ENCODE peak calls at places on chromosome 5, in nine cellular contexts. V is GM23248, Z is lower lobe of right lung, T is NT2/D1, S is foreskin fibroblast, E is mucosa of descending colon, D is PC-9, R is tibial nerve, G is endodermal cell. C is an unnamed sample.

GRCh38 chr5:56158331-56158960 is 74.7 kb downstream of the ANKRD55 start:
- DNase-seq in V (no peak), Z (no peak), T (no peak), S (no peak), E (no peak), D (no peak), R (no peak), G (no peak), C (no peak)

GRCh38 chr5:116719087-116719486 is 144.5 kb upstream of the SEMA6A start:
- DNase-seq in V (no peak), Z (no peak), T (no peak), S (no peak), E (no peak), D (no peak), R (no peak), G (no peak), C (no peak)

GRCh38 chr5:121805931-121806330 is 45.8 kb upstream of the FTMT start:
- DNase-seq in V (peak), Z (no peak), T (no peak), S (peak), E (no peak), D (no peak), R (no peak), G (no peak), C (no peak)

GRCh38 chr5:126497506-126497905 is 74.3 kb downstream of the GRAMD2B start:
- DNase-seq in V (no peak), Z (no peak), T (no peak), S (no peak), E (no peak), D (no peak), R (no peak), G (no peak), C (no peak)

GRCh38 chr5:73464016-73464745 is 15.6 kb upstream of the FOXD1 start:
- DNase-seq in V (peak), Z (no peak), T (no peak), S (peak), E (peak), D (no peak), R (peak), G (no peak), C (no peak)

GRCh38 chr5:57298985-57299491 is 125.2 kb downstream of the GPBP1 start:
- DNase-seq in V (peak), Z (no peak), T (peak), S (peak), E (peak), D (peak), R (peak), G (peak), C (peak)

GRCh38 chr5:68456756-68457217 is 241.2 kb downstream of the PIK3R1 start:
- DNase-seq in V (peak), Z (no peak), T (no peak), S (peak), E (peak), D (peak), R (no peak), G (no peak), C (no peak)

GRCh38 chr5:173829826-173830225 is 58.3 kb upstream of the CPEB4 start:
- DNase-seq in V (peak), Z (no peak), T (no peak), S (peak), E (no peak), D (peak), R (no peak), G (no peak), C (no peak)

GRCh38 chr5:148729182-148729581 is 74.9 kb upstream of the HTR4 start:
- DNase-seq in V (peak), Z (no peak), T (no peak), S (peak), E (no peak), D (no peak), R (no peak), G (peak), C (no peak)

GRCh38 chr5:39599721-39600431 is 175.1 kb upstream of the DAB2 start:
- DNase-seq in V (peak), Z (no peak), T (no peak), S (peak), E (peak), D (no peak), R (no peak), G (no peak), C (no peak)

GRCh38 chr5:64690417-64691151 is at the start of gene SHISAL2B:
- DNase-seq in V (peak), Z (peak), T (no peak), S (peak), E (no peak), D (no peak), R (no peak), G (peak), C (no peak)

GRCh38 chr5:148563021-148563420 is 91.3 kb downstream of the HTR4 start:
- DNase-seq in V (no peak), Z (no peak), T (no peak), S (no peak), E (no peak), D (no peak), R (no peak), G (no peak), C (no peak)

GRCh38 chr5:33726422-33727165 is 165.2 kb downstream of the ADAMTS12 start:
- DNase-seq in V (peak), Z (no peak), T (no peak), S (peak), E (no peak), D (no peak), R (no peak), G (no peak), C (no peak)

GRCh38 chr5:142109356-142110045 is 922 bp downstream of the NDFIP1 start:
- DNase-seq in V (peak), Z (no peak), T (no peak), S (peak), E (peak), D (no peak), R (peak), G (no peak), C (no peak)

GRCh38 chr5:76657683-76658311 is 34.6 kb upstream of the F2RL2 start:
- DNase-seq in V (no peak), Z (no peak), T (no peak), S (no peak), E (no peak), D (no peak), R (no peak), G (no peak), C (no peak)

GRCh38 chr5:173310861-173311515 is 17.2 kb downstream of the STC2 start:
- DNase-seq in V (peak), Z (no peak), T (no peak), S (peak), E (no peak), D (no peak), R (no peak), G (no peak), C (no peak)

GRCh38 chr5:32814620-32815019 is 103.5 kb downstream of the NPR3 start:
- DNase-seq in V (peak), Z (no peak), T (no peak), S (peak), E (no peak), D (no peak), R (no peak), G (no peak), C (peak)

GRCh38 chr5:170451764-170452365 is 52.0 kb upstream of the KCNIP1 start:
- DNase-seq in V (peak), Z (no peak), T (no peak), S (peak), E (no peak), D (no peak), R (no peak), G (no peak), C (peak)

GRCh38 chr5:149320791-149321330 is 24.4 kb upstream of the GRPEL2 start:
- DNase-seq in V (peak), Z (peak), T (peak), S (peak), E (peak), D (peak), R (peak), G (peak), C (peak)

GRCh38 chr5:154606675-154607321 is 128.8 kb upstream of the HAND1 start:
- DNase-seq in V (no peak), Z (no peak), T (no peak), S (no peak), E (no peak), D (no peak), R (no peak), G (no peak), C (no peak)

GRCh38 chr5:136016945-136017530 is 11.8 kb upstream of the TGFBI start:
- DNase-seq in V (peak), Z (no peak), T (no peak), S (peak), E (no peak), D (peak), R (no peak), G (peak), C (peak)

GRCh38 chr5:150544606-150545219 is 36.8 kb downstream of the NDST1 start:
- DNase-seq in V (peak), Z (peak), T (peak), S (peak), E (peak), D (peak), R (peak), G (peak), C (no peak)

GRCh38 chr5:147912015-147912414 is 5.7 kb upstream of the C5orf46 start:
- DNase-seq in V (no peak), Z (no peak), T (no peak), S (no peak), E (no peak), D (no peak), R (no peak), G (no peak), C (no peak)

GRCh38 chr5:68074048-68074632 is 141.4 kb upstream of the PIK3R1 start:
- DNase-seq in V (no peak), Z (no peak), T (no peak), S (peak), E (no peak), D (no peak), R (peak), G (no peak), C (no peak)

GRCh38 chr5:163089926-163090325 is 347.5 kb upstream of the CCNG1 start:
- DNase-seq in V (no peak), Z (no peak), T (no peak), S (no peak), E (no peak), D (no peak), R (no peak), G (no peak), C (no peak)

GRCh38 chr5:104412649-104413240 is 850.2 kb upstream of the NUDT12 start:
- DNase-seq in V (peak), Z (no peak), T (peak), S (peak), E (peak), D (no peak), R (no peak), G (peak), C (peak)

GRCh38 chr5:15529821-15530220 is 29.8 kb downstream of the FBXL7 start:
- DNase-seq in V (no peak), Z (no peak), T (no peak), S (no peak), E (no peak), D (no peak), R (no peak), G (no peak), C (no peak)

GRCh38 chr5:141846031-141846430 is 32.2 kb downstream of the PCDH1 start:
- DNase-seq in V (peak), Z (no peak), T (no peak), S (peak), E (no peak), D (no peak), R (no peak), G (peak), C (peak)

GRCh38 chr5:78698218-78698751 is 49.7 kb upstream of the LHFPL2 start:
- DNase-seq in V (peak), Z (no peak), T (no peak), S (peak), E (no peak), D (no peak), R (peak), G (no peak), C (no peak)

GRCh38 chr5:116923344-116923743 is 348.7 kb upstream of the SEMA6A start:
- DNase-seq in V (no peak), Z (no peak), T (peak), S (no peak), E (no peak), D (no peak), R (no peak), G (peak), C (no peak)

GRCh38 chr5:122919969-122920368 is 74.6 kb downstream of the SNX24 start:
- DNase-seq in V (no peak), Z (no peak), T (no peak), S (no peak), E (no peak), D (no peak), R (no peak), G (no peak), C (no peak)

GRCh38 chr5:125011419-125011818 is 265.0 kb upstream of the ZNF608 start:
- DNase-seq in V (no peak), Z (no peak), T (no peak), S (no peak), E (no peak), D (no peak), R (no peak), G (no peak), C (no peak)

GRCh38 chr5:124745367-124746251 is 830 bp downstream of the ZNF608 start:
- DNase-seq in V (peak), Z (no peak), T (no peak), S (peak), E (peak), D (no peak), R (no peak), G (no peak), C (no peak)

GRCh38 chr5:153941265-153941664 is 97.4 kb downstream of the FAM114A2 start:
- DNase-seq in V (no peak), Z (no peak), T (no peak), S (no peak), E (no peak), D (no peak), R (no peak), G (no peak), C (no peak)

GRCh38 chr5:41213340-41213739 is at the start of gene C6:
- DNase-seq in V (no peak), Z (no peak), T (no peak), S (no peak), E (no peak), D (no peak), R (no peak), G (no peak), C (no peak)

GRCh38 chr5:79924936-79925893 is 65.8 kb downstream of the MTX3 start:
- DNase-seq in V (peak), Z (no peak), T (peak), S (peak), E (peak), D (no peak), R (no peak), G (peak), C (no peak)

GRCh38 chr5:51378061-51378409 is 5.2 kb upstream of the ISL1 start:
- DNase-seq in V (no peak), Z (no peak), T (no peak), S (no peak), E (no peak), D (no peak), R (no peak), G (no peak), C (no peak)
- H3K4me3 ChIP-seq in V (no peak), Z (no peak), T (no peak), S (no peak), E (no peak), D (no peak), R (no peak), G (peak), C (no peak)

DNA sequence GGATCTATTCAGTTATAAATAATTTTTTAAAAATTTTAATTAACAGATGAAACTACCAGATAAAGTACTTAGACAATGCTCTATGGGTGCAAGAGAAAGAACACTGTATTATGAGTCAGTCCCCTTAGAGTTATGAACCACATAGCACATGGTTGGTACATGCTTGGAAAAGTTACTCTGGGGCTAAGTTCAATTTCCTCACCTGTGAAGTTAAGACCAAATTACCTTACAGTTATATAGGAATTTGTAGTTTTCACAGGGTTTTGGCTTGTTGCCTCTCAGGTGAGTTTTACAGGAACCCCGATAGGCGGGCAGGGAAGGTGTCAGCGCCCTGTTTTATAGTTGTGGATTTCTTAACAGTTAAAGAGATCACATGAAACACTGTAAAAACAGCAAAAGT is 1.2 kb downstream of the PANK3 start:
- DNase-seq in V (peak), Z (no peak), T (no peak), S (peak), E (no peak), D (no peak), R (no peak), G (no peak), C (no peak)
- H3K4me3 ChIP-seq in V (peak), Z (peak), T (peak), S (peak), E (peak), D (peak), R (peak), G (peak), C (peak)

GRCh38 chr5:72390836-72391235 is 70.7 kb downstream of the PTCD2 start:
- DNase-seq in V (no peak), Z (no peak), T (no peak), S (no peak), E (no peak), D (no peak), R (no peak), G (no peak), C (no peak)
- H3K4me3 ChIP-seq in V (no peak), Z (no peak), T (no peak), S (no peak), E (no peak), D (no peak), R (no peak), G (no peak), C (no peak)

GRCh38 chr5:997711-998110 is 10.9 kb upstream of the NKD2 start:
- DNase-seq in V (no peak), Z (peak), T (no peak), S (no peak), E (no peak), D (no peak), R (no peak), G (peak), C (no peak)
- H3K4me3 ChIP-seq in V (no peak), Z (no peak), T (no peak), S (no peak), E (no peak), D (no peak), R (no peak), G (no peak), C (no peak)

GRCh38 chr5:132813599-132814440 is 718 bp downstream of the SOWAHA start:
- DNase-seq in V (peak), Z (no peak), T (no peak), S (peak), E (peak), D (no peak), R (no peak), G (peak), C (no peak)

GRCh38 chr5:132814441-132815294 is 1.6 kb downstream of the SOWAHA start:
- DNase-seq in V (no peak), Z (no peak), T (no peak), S (no peak), E (no peak), D (no peak), R (no peak), G (peak), C (no peak)

GRCh38 chr5:132816083-132816482 is 3.0 kb downstream of the SOWAHA start:
- DNase-seq in V (no peak), Z (no peak), T (no peak), S (no peak), E (no peak), D (no peak), R (no peak), G (no peak), C (no peak)

GRCh38 chr5:132816554-132816953 is 3.5 kb downstream of the SOWAHA start:
- DNase-seq in V (no peak), Z (no peak), T (no peak), S (peak), E (no peak), D (no peak), R (no peak), G (no peak), C (no peak)

GRCh38 chr5:132815454-132815853 is 2.4 kb downstream of the SOWAHA start:
- DNase-seq in V (peak), Z (no peak), T (no peak), S (peak), E (no peak), D (no peak), R (no peak), G (no peak), C (peak)
- H3K4me3 ChIP-seq in V (no peak), Z (no peak), T (no peak), S (no peak), E (no peak), D (no peak), R (no peak), G (no peak), C (no peak)

DNA sequence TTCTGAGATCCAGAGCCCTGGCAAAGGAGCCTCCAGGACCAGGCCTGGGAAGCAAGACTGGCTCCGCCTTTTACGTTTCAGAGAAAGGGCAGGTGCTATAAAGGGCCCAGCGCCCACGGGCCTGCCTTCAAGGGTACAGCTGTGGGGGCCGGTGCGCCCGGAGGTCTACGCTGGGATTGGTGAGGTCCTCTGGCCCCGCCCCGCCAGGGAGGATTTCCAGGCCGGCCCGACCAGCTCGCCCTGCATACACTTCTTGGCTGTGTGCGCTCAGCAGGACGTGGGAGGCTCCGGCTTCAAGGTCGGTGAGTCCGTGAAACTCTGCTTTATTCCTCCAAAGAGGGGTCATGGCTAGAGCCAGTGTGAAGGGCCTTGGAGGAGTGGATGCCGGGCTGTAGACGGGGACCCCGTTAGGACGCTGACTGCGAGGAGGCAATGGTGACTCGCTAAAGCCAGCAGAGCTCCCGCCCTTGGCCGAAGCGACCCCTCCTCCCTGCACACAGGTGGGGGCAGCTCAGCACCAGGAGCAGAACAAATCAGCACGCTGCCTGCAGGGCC is at the start of gene CKMT2:
- DNase-seq in V (peak), Z (peak), T (no peak), S (peak), E (peak), D (no peak), R (peak), G (peak), C (no peak)
- H3K4me3 ChIP-seq in V (no peak), Z (peak), T (peak), S (peak), E (no peak), D (no peak), R (no peak), G (peak), C (peak)

GRCh38 chr5:51397996-51398395 is 14.7 kb downstream of the ISL1 start:
- DNase-seq in V (no peak), Z (no peak), T (no peak), S (no peak), E (no peak), D (no peak), R (no peak), G (peak), C (no peak)

GRCh38 chr5:51395245-51395644 is 12.0 kb downstream of the ISL1 start:
- DNase-seq in V (no peak), Z (no peak), T (no peak), S (no peak), E (no peak), D (no peak), R (no peak), G (peak), C (no peak)

GRCh38 chr5:51395666-51396356 is 12.6 kb downstream of the ISL1 start:
- DNase-seq in V (no peak), Z (no peak), T (no peak), S (no peak), E (no peak), D (no peak), R (no peak), G (no peak), C (no peak)

GRCh38 chr5:51394609-51395008 is 11.4 kb downstream of the ISL1 start:
- DNase-seq in V (no peak), Z (no peak), T (no peak), S (no peak), E (no peak), D (no peak), R (no peak), G (peak), C (no peak)

DNA sequence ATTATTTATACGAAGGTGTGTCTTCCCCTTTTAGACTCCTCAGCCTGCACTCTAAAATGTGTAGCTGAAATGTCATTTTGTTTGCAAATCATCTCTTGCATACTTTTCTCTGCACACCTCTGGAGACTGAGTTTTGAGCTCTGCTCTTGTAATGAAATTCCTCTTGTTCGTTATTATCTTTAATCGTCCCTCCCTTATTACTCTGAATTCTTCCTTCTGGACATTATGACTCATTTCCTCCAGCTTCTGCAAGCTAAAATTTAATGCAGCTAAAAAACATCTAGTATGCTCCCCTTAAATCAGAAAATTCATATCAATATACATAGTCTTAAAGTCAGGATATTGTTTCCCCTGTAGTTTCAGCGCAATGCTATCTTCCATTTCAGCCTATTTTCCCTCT is 13.5 kb downstream of the ISL1 start:
- DNase-seq in V (no peak), Z (no peak), T (no peak), S (peak), E (no peak), D (no peak), R (no peak), G (no peak), C (no peak)
- H3K4me3 ChIP-seq in V (no peak), Z (no peak), T (no peak), S (no peak), E (no peak), D (no peak), R (no peak), G (no peak), C (no peak)

GRCh38 chr5:51391175-51391574 is 7.9 kb downstream of the ISL1 start:
- DNase-seq in V (no peak), Z (no peak), T (no peak), S (no peak), E (no peak), D (no peak), R (no peak), G (peak), C (no peak)
- H3K4me3 ChIP-seq in V (no peak), Z (no peak), T (no peak), S (no peak), E (no peak), D (no peak), R (no peak), G (peak), C (no peak)

GRCh38 chr5:37840036-37840909 is at the start of gene GDNF:
- DNase-seq in V (peak), Z (no peak), T (no peak), S (peak), E (peak), D (no peak), R (no peak), G (peak), C (no peak)
- H3K4me3 ChIP-seq in V (peak), Z (peak), T (peak), S (peak), E (peak), D (no peak), R (peak), G (peak), C (peak)

C was measured in skeletal muscle cell.